ENCODE peak calls at places on chromosomes 7 and 10, in four cellular contexts. F is HepG2, H is GM12878, V is K562. U is an unnamed sample.

GRCh38 chr10:75932921-75933320 is 501.5 kb downstream of the LRMDA start:
- DNase-seq in F (no peak), V (no peak), H (peak; percentile 3), U (no peak)

GRCh38 chr7:66339141-66339540 is 134.0 kb downstream of the TPST1 start:
- DNase-seq in F (no peak), H (no peak), V (no peak), U (no peak)

GRCh38 chr10:2589226-2589625 is 478.1 kb upstream of the PFKP start:
- DNase-seq in H (no peak), V (no peak), F (no peak), U (no peak)

GRCh38 chr7:32477649-32477980 is 12.6 kb downstream of the LSM5 start:
- DNase-seq in V (no peak), F (no peak), H (no peak), U (no peak)

GRCh38 chr7:158651968-158652555 is 52.5 kb downstream of the NCAPG2 start:
- DNase-seq in H (no peak), F (no peak), V (no peak), U (no peak)

GRCh38 chr7:47153076-47153475 is 428.8 kb downstream of the TNS3 start:
- DNase-seq in V (peak; percentile 13), H (no peak), F (peak; percentile 66), U (no peak)

GRCh38 chr7:35816514-35816913 is 15.7 kb downstream of the SEPTIN7 start:
- DNase-seq in F (no peak), H (no peak), V (no peak), U (no peak)

GRCh38 chr10:79437111-79437814 is 8.2 kb downstream of the ZCCHC24 start:
- DNase-seq in H (no peak), V (no peak), F (no peak), U (no peak)

GRCh38 chr10:80453715-80454525 is at the start of gene TSPAN14:
- DNase-seq in V (peak; percentile 88), H (no peak), F (peak; percentile 53), U (no peak)

GRCh38 chr10:12484945-12485805 is 135.8 kb downstream of the CAMK1D start:
- DNase-seq in V (peak; percentile 9), H (peak; percentile 76), F (peak; percentile 13), U (no peak)

GRCh38 chr10:80284522-80284921 is 4.9 kb downstream of the MAT1A start:
- DNase-seq in F (no peak), V (no peak), H (no peak), U (no peak)

GRCh38 chr7:134941185-134941900 is 45.0 kb upstream of the AGBL3 start:
- DNase-seq in V (no peak), F (no peak), H (no peak), U (no peak)

GRCh38 chr7:99036531-99037175 is 107.3 kb downstream of the SMURF1 start:
- DNase-seq in H (no peak), F (peak; percentile 32), V (peak; percentile 35), U (no peak)

GRCh38 chr10:8404721-8405120 is 350.2 kb downstream of the GATA3 start:
- DNase-seq in F (no peak), H (peak; percentile 21), V (no peak), U (no peak)

GRCh38 chr7:152597514-152597913 is 78.4 kb downstream of the XRCC2 start:
- DNase-seq in V (peak; percentile 22), H (no peak), F (no peak), U (no peak)

GRCh38 chr10:106557053-106557452 is 607.5 kb downstream of the SORCS1 start:
- DNase-seq in F (no peak), V (no peak), H (no peak), U (no peak)
- TF ChIP-seq REST in F (no peak), V (no peak), H (no peak), U (no peak)

GRCh38 chr7:19572566-19572965 is 136.3 kb downstream of the POLR1F start:
- DNase-seq in V (no peak), H (no peak), F (no peak), U (no peak)
- TF ChIP-seq SP1 in V (no peak), H (no peak), F (no peak), U (no peak)

GRCh38 chr10:70499829-70500167 is 21.2 kb downstream of the PALD1 start:
- DNase-seq in H (no peak), V (no peak), F (no peak), U (no peak)

GRCh38 chr10:70500339-70500738 is 21.8 kb downstream of the PALD1 start:
- DNase-seq in F (no peak), H (no peak), V (no peak), U (no peak)

GRCh38 chr10:70502406-70502805 is 23.8 kb downstream of the PALD1 start:
- DNase-seq in F (no peak), H (no peak), V (no peak), U (no peak)

GRCh38 chr10:70498970-70499828 is 20.6 kb downstream of the PALD1 start:
- DNase-seq in H (no peak), F (no peak), V (no peak), U (no peak)

DNA sequence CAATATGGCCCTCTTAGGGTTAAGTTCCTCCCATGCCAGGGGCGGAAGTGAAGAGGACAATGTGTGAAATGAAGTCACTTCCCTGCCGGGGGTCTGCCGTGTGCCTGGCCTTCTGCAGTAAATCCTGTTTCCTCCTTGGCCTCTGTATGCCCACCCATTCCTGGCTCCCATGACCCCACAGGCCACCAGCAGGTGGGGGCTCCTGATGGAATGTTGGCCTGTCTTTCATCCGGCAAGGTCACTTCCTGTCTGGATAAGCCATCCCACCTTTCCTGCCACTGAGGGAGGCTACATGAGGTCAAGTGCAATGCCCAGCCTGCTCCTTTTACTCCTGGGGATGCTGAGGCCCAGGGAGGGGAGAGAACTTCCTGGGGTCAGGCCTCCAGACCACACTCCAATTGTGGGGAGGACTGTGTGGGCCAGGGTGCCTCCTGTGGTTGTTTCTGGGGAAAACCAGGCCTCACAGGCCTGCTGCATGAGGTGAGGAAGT is 22.3 kb downstream of the PALD1 start:
- DNase-seq in H (no peak), F (no peak), V (no peak), U (no peak)
- H3K9ac ChIP-seq in H (no peak overlapping the region), F (no peak overlapping the region), V (no peak overlapping the region), U (no peak overlapping the region)

DNA sequence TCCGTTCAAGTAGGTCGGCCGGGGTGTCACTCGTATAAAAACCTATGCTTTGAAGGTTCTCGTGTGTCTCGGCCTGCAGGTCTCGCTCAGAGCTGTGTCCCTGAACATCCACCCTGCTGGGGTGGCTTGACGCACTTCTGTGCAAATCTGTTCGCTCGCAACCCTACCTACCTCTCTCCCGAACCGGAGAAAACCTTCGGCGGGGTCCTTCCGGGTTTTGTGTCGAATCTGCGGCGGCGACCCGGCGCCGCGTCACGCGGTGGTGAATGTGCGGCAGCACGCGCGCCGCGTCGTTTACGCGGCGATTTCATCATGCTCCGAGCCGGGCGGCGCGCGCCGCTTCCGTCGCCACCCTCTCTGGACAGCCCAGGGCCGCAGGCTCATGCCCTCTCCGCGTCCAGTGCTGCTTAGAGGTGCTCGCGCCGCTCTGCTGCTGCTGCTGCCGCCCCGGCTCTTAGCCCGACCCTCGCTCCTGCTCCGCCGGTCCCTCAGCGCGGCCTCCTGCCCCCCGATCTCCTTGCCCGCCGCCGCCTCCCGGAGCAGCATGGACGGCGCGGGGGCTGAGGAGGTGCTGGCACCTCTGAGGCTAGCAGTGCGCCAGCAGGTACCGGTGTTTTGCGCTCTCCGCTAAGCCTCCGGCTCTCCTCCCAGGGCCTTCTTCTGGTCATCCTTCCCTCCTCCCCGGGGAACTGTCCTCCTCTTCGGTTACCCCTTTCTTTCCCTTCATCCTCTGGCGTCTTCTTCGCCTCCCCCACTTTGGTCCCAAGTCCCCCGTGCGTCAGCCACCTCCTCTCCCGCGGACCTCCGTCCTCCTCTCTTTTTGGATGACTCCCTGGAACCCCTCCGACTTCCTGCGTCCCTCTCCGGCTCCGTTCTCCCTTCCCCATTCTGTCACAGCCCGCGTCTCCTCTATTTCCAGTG is at the start of gene GARS1:
- DNase-seq in H (peak; percentile 55), V (peak; percentile 96), F (peak; percentile 77), U (peak; percentile 86)
- TF ChIP-seq REST in H (peak; percentile 7), V (peak; percentile 51), F (no peak), U (no peak)

GRCh38 chr10:59372543-59372942 is 10.2 kb upstream of the FAM13C start:
- DNase-seq in V (no peak), F (no peak), H (no peak), U (no peak)
- TF ChIP-seq SP1 in V (no peak), F (no peak), H (no peak), U (no peak)

GRCh38 chr10:624605-625334 is 64.7 kb downstream of the DIP2C start:
- DNase-seq in F (peak; percentile 69), H (no peak), V (peak; percentile 58), U (no peak)
- H3K9ac ChIP-seq in F (peak overlapping the region; percentile 52), H (no peak overlapping the region), V (no peak overlapping the region), U (no peak overlapping the region)

GRCh38 chr10:69569144-69569934 is 3.9 kb downstream of the NEUROG3 start:
- DNase-seq in H (no peak), V (no peak), F (no peak), U (no peak)

GRCh38 chr10:69570050-69570816 is 3.0 kb downstream of the NEUROG3 start:
- DNase-seq in V (no peak), F (no peak), H (no peak), U (no peak)

GRCh38 chr10:69571618-69572158 is 1.5 kb downstream of the NEUROG3 start:
- DNase-seq in F (no peak), H (no peak), V (no peak), U (no peak)

GRCh38 chr10:69568472-69569143 is 4.6 kb downstream of the NEUROG3 start:
- DNase-seq in V (no peak), F (no peak), H (no peak), U (no peak)

DNA sequence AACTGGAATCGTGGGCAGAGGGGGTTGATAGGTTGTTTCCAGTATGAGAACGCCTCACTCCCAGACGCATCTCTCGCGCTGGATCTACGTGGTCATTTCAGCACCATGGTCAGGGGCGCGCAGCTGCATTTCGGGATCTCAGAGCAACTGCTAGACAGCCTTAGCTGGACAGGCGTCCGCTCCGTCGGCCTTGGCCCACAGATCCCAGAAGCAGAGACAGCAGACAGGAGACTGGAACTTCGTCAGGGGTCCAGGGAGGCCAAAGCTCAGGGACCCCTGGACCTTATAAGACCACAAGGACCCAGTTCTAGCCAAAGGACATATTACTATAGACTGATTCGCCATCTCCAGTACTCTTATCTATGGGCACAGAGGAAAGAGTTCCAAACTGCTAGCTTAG is 5.3 kb downstream of the NEUROG3 start:
- DNase-seq in H (no peak), F (peak; percentile 6), V (peak; percentile 70), U (no peak)
- TF ChIP-seq REST in H (peak; percentile 88), F (peak; percentile 90), V (peak; percentile 96), U (peak; percentile 78)

DNA sequence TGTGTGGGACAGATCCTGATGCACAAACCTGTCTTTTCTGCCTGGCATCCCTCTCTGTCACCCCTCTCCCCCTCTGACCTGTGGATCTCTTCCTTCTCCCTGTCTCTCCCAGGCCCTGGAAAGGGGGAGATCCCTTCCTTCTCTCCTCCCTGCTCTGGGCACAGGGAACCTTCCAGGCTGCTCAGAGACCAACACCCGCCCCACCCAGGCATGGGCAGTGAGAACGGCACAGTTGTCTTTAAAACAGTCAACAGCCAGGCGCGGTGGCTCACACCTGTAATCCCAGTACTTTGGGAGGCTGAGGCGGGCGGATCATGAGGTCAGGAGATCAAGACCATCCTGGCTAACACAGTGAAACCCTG is 34.7 kb downstream of the KCNH2 start:
- DNase-seq in H (no peak), F (no peak), V (no peak), U (no peak)
- TF ChIP-seq SP1 in H (no peak), F (no peak), V (no peak), U (no peak)